ENCODE peak calls at places on chromosomes 1 and 21, in five cellular contexts. One of them, this sample, is unnamed.

GRCh38 chr1:174160109-174160473 is 771 bp downstream of the RABGAP1L start:
- DNase-seq in GM12878: no peak
- DNase-seq in A549: peak
- DNase-seq in HepG2: peak
- DNase-seq in K562: peak
- DNase-seq in this sample: peak

GRCh38 chr1:18199462-18199861 is 91.9 kb downstream of the IGSF21 start:
- DNase-seq in GM12878: no peak
- DNase-seq in A549: no peak
- DNase-seq in HepG2: no peak
- DNase-seq in K562: no peak
- DNase-seq in this sample: no peak

GRCh38 chr1:204354579-204354978 is 5.2 kb downstream of the PLEKHA6 start:
- DNase-seq in GM12878: no peak
- DNase-seq in A549: no peak
- DNase-seq in HepG2: no peak
- DNase-seq in K562: no peak
- DNase-seq in this sample: no peak

GRCh38 chr1:227396539-227397355 is 78.5 kb upstream of the CDC42BPA start:
- DNase-seq in GM12878: no peak
- DNase-seq in A549: no peak
- DNase-seq in HepG2: peak
- DNase-seq in K562: peak
- DNase-seq in this sample: no peak

GRCh38 chr1:170253180-170253579 is 107.4 kb downstream of the NTMT2 start:
- DNase-seq in GM12878: no peak
- DNase-seq in A549: no peak
- DNase-seq in HepG2: no peak
- DNase-seq in K562: no peak
- DNase-seq in this sample: no peak

GRCh38 chr1:25017436-25018109 is 87.5 kb upstream of the RUNX3 start:
- DNase-seq in GM12878: no peak
- DNase-seq in A549: no peak
- DNase-seq in HepG2: peak
- DNase-seq in K562: no peak
- DNase-seq in this sample: peak

GRCh38 chr1:88708011-88708410 is 23.9 kb downstream of the PKN2 start:
- DNase-seq in GM12878: no peak
- DNase-seq in A549: no peak
- DNase-seq in HepG2: no peak
- DNase-seq in K562: no peak
- DNase-seq in this sample: no peak

GRCh38 chr1:19949016-19949415 is 25.6 kb upstream of the PLA2G2E start:
- DNase-seq in GM12878: no peak
- DNase-seq in A549: peak
- DNase-seq in HepG2: peak
- DNase-seq in K562: no peak
- DNase-seq in this sample: peak

GRCh38 chr1:92317836-92318493 is 19.1 kb downstream of the RPAP2 start:
- DNase-seq in GM12878: no peak
- DNase-seq in A549: no peak
- DNase-seq in HepG2: no peak
- DNase-seq in K562: peak
- DNase-seq in this sample: no peak

GRCh38 chr1:235326719-235327558 is 1.0 kb downstream of the ARID4B start:
- DNase-seq in GM12878: peak
- DNase-seq in A549: peak
- DNase-seq in HepG2: peak
- DNase-seq in K562: peak
- DNase-seq in this sample: no peak

GRCh38 chr1:223258751-223259177 is 105.2 kb downstream of the SUSD4 start:
- DNase-seq in GM12878: no peak
- DNase-seq in A549: peak
- DNase-seq in HepG2: peak
- DNase-seq in K562: peak
- DNase-seq in this sample: peak

GRCh38 chr1:109621402-109622101 is 1.9 kb downstream of the AMPD2 start:
- DNase-seq in GM12878: no peak
- DNase-seq in A549: no peak
- DNase-seq in HepG2: no peak
- DNase-seq in K562: no peak
- DNase-seq in this sample: no peak

GRCh38 chr1:244207042-244207934 is 156.2 kb downstream of the ZBTB18 start:
- DNase-seq in GM12878: no peak
- DNase-seq in A549: no peak
- DNase-seq in HepG2: no peak
- DNase-seq in K562: no peak
- DNase-seq in this sample: peak

GRCh38 chr1:33876970-33877680 is 13.2 kb downstream of the HMGB4 start:
- DNase-seq in GM12878: no peak
- DNase-seq in A549: no peak
- DNase-seq in HepG2: no peak
- DNase-seq in K562: no peak
- DNase-seq in this sample: peak

GRCh38 chr1:118905206-118905605 is 82.9 kb downstream of the TBX15 start:
- DNase-seq in GM12878: no peak
- DNase-seq in A549: no peak
- DNase-seq in HepG2: no peak
- DNase-seq in K562: no peak
- DNase-seq in this sample: no peak

GRCh38 chr1:165494949-165495810 is 48.6 kb upstream of the LRRC52 start:
- DNase-seq in GM12878: no peak
- DNase-seq in A549: no peak
- DNase-seq in HepG2: no peak
- DNase-seq in K562: no peak
- DNase-seq in this sample: no peak

GRCh38 chr21:45551816-45552695 is 9.8 kb upstream of the SLC19A1 start:
- DNase-seq in GM12878: no peak
- DNase-seq in A549: no peak
- DNase-seq in HepG2: no peak
- DNase-seq in K562: no peak
- DNase-seq in this sample: no peak

GRCh38 chr1:21816602-21817302 is 4.7 kb downstream of the LDLRAD2 start:
- DNase-seq in GM12878: no peak
- DNase-seq in A549: no peak
- DNase-seq in HepG2: peak
- DNase-seq in K562: no peak
- DNase-seq in this sample: peak

GRCh38 chr1:89839516-89839915 is 18.7 kb downstream of the LRRC8D start:
- DNase-seq in GM12878: no peak
- DNase-seq in A549: no peak
- DNase-seq in HepG2: no peak
- DNase-seq in K562: peak
- DNase-seq in this sample: no peak

GRCh38 chr1:226602186-226603029 is 53.8 kb downstream of the STUM start:
- DNase-seq in GM12878: no peak
- DNase-seq in A549: no peak
- DNase-seq in HepG2: no peak
- DNase-seq in K562: no peak
- DNase-seq in this sample: peak

GRCh38 chr1:157776971-157777386 is at the start of gene FCRL2:
- DNase-seq in GM12878: peak
- DNase-seq in A549: no peak
- DNase-seq in HepG2: no peak
- DNase-seq in K562: no peak
- DNase-seq in this sample: no peak

GRCh38 chr1:231362325-231362724 is 24.2 kb downstream of the SPRTN start:
- DNase-seq in GM12878: no peak
- DNase-seq in A549: no peak
- DNase-seq in HepG2: no peak
- DNase-seq in K562: no peak
- DNase-seq in this sample: no peak

GRCh38 chr1:46181343-46182260 is 5.3 kb upstream of the P3R3URF start:
- DNase-seq in GM12878: no peak
- DNase-seq in A549: no peak
- DNase-seq in HepG2: no peak
- DNase-seq in K562: no peak
- DNase-seq in this sample: peak

GRCh38 chr1:28087614-28088167 is 719 bp downstream of the EYA3 start:
- DNase-seq in GM12878: no peak
- DNase-seq in A549: no peak
- DNase-seq in HepG2: peak
- DNase-seq in K562: peak
- DNase-seq in this sample: peak

GRCh38 chr1:84271452-84272273 is 29.8 kb upstream of the SAMD13 start:
- DNase-seq in GM12878: peak
- DNase-seq in A549: no peak
- DNase-seq in HepG2: no peak
- DNase-seq in K562: no peak
- DNase-seq in this sample: peak

GRCh38 chr1:116942344-116942743 is 32.6 kb downstream of the PTGFRN start:
- DNase-seq in GM12878: no peak
- DNase-seq in A549: no peak
- DNase-seq in HepG2: no peak
- DNase-seq in K562: no peak
- DNase-seq in this sample: no peak

GRCh38 chr1:198678901-198679329 is 40.1 kb downstream of the PTPRC start:
- DNase-seq in GM12878: no peak
- DNase-seq in A549: no peak
- DNase-seq in HepG2: no peak
- DNase-seq in K562: no peak
- DNase-seq in this sample: no peak

GRCh38 chr1:198680174-198680871 is 41.5 kb downstream of the PTPRC start:
- DNase-seq in GM12878: no peak
- DNase-seq in A549: no peak
- DNase-seq in HepG2: no peak
- DNase-seq in K562: no peak
- DNase-seq in this sample: no peak

GRCh38 chr1:198678301-198678836 is 39.5 kb downstream of the PTPRC start:
- DNase-seq in GM12878: no peak
- DNase-seq in A549: no peak
- DNase-seq in HepG2: no peak
- DNase-seq in K562: no peak
- DNase-seq in this sample: no peak

GRCh38 chr1:198681247-198681646 is 42.4 kb downstream of the PTPRC start:
- DNase-seq in GM12878: no peak
- DNase-seq in A549: no peak
- DNase-seq in HepG2: no peak
- DNase-seq in K562: no peak
- DNase-seq in this sample: peak

GRCh38 chr1:198679535-198680173 is 40.8 kb downstream of the PTPRC start:
- DNase-seq in GM12878: no peak
- DNase-seq in A549: no peak
- DNase-seq in HepG2: no peak
- DNase-seq in K562: no peak
- DNase-seq in this sample: no peak
- TF ChIP-seq BHLHE40 in GM12878: no peak
- TF ChIP-seq BHLHE40 in A549: no peak
- TF ChIP-seq BHLHE40 in HepG2: no peak
- TF ChIP-seq BHLHE40 in K562: no peak
- TF ChIP-seq BHLHE40 in this sample: no peak

GRCh38 chr21:37546949-37547614 is 180.5 kb downstream of the DYRK1A start:
- DNase-seq in GM12878: no peak
- DNase-seq in A549: no peak
- DNase-seq in HepG2: no peak
- DNase-seq in K562: peak
- DNase-seq in this sample: no peak

GRCh38 chr21:37542512-37542911 is 175.9 kb downstream of the DYRK1A start:
- DNase-seq in GM12878: no peak
- DNase-seq in A549: no peak
- DNase-seq in HepG2: no peak
- DNase-seq in K562: no peak
- DNase-seq in this sample: no peak

GRCh38 chr21:37548521-37548981 is 182.0 kb downstream of the DYRK1A start:
- DNase-seq in GM12878: no peak
- DNase-seq in A549: no peak
- DNase-seq in HepG2: no peak
- DNase-seq in K562: peak
- DNase-seq in this sample: no peak

GRCh38 chr21:37547615-37547975 is 181.0 kb downstream of the DYRK1A start:
- DNase-seq in GM12878: no peak
- DNase-seq in A549: no peak
- DNase-seq in HepG2: no peak
- DNase-seq in K562: no peak
- DNase-seq in this sample: no peak

DNA sequence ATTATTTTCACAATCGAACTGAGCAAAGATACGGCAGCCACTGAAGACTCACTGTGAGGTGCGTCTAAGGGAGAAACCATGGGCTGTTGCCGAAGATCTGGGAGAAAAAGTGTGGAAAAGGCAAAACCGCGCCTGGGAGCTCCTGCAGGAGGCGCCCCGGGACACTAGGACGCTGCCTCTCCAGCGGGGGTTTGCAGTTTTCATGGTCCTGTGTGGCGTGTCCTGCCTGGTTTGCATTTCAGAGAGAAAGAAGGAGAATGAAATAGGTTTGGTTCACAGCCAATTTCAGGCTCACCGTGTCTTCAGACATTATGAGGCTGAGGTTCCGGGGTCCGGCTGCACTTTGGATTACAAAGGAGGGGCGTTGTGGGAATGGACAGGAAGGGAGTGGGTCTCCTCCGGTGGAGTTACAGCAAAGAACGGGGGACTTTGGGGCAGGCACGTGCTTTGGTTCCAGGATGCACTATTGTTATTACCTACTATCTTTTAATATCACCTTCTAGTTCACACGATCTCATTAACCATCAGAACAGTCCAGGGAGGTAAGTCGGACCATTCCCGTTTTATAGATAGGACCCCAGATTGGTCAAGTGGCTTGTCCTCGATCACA is 179.8 kb downstream of the DYRK1A start:
- DNase-seq in GM12878: no peak
- DNase-seq in A549: no peak
- DNase-seq in HepG2: no peak
- DNase-seq in K562: no peak
- DNase-seq in this sample: no peak
- TF ChIP-seq RAD21 in GM12878: no peak
- TF ChIP-seq RAD21 in A549: no peak
- TF ChIP-seq RAD21 in HepG2: no peak
- TF ChIP-seq RAD21 in K562: no peak
- TF ChIP-seq RAD21 in this sample: no peak

GRCh38 chr1:201624741-201625646 is 86.1 kb downstream of the NAV1 start:
- DNase-seq in GM12878: no peak
- DNase-seq in A549: no peak
- DNase-seq in HepG2: no peak
- DNase-seq in K562: no peak
- DNase-seq in this sample: peak
- TF ChIP-seq BHLHE40 in GM12878: no peak
- TF ChIP-seq BHLHE40 in A549: no peak
- TF ChIP-seq BHLHE40 in HepG2: no peak
- TF ChIP-seq BHLHE40 in K562: no peak
- TF ChIP-seq BHLHE40 in this sample: peak

GRCh38 chr1:40479156-40479555 is 2.1 kb downstream of the ZFP69 start:
- DNase-seq in GM12878: no peak
- DNase-seq in A549: no peak
- DNase-seq in HepG2: no peak
- DNase-seq in K562: no peak
- DNase-seq in this sample: no peak
- TF ChIP-seq RAD21 in GM12878: no peak
- TF ChIP-seq RAD21 in A549: no peak
- TF ChIP-seq RAD21 in HepG2: no peak
- TF ChIP-seq RAD21 in K562: no peak
- TF ChIP-seq RAD21 in this sample: no peak

GRCh38 chr21:37866027-37866426 is 50.2 kb downstream of the KCNJ6 start:
- DNase-seq in GM12878: no peak
- DNase-seq in A549: no peak
- DNase-seq in HepG2: no peak
- DNase-seq in K562: no peak
- DNase-seq in this sample: no peak
- TF ChIP-seq BHLHE40 in GM12878: no peak
- TF ChIP-seq BHLHE40 in A549: no peak
- TF ChIP-seq BHLHE40 in HepG2: no peak
- TF ChIP-seq BHLHE40 in K562: no peak
- TF ChIP-seq BHLHE40 in this sample: no peak

This sample was measured in IMR-90.